ENCODE peak calls at places on chromosomes 2 and 18, in six cellular contexts. K is neural crest cell; T is activated effector memory CD4-positive, alpha-beta T cell treated with anti-CD3 and anti-CD28 coated beads, Interleukin-2, amount 50 U/mL, for 16 hours; Y is fibroblast of mammary gland; Q is T1000; C is lower lobe of right lung. D is an unnamed sample.

GRCh38 chr18:25831226-25831828 is 259.1 kb downstream of the SS18 start:
- DNase-seq in K (no peak), T (no peak), Y (peak; percentile 21), Q (no peak), C (no peak), D (peak; percentile 18)

GRCh38 chr2:155372969-155373368 is 674.5 kb downstream of the KCNJ3 start:
- DNase-seq in K (no peak), T (no peak), Y (peak; percentile 24), Q (no peak), C (no peak), D (peak; percentile 18)

GRCh38 chr2:37858197-37858711 is 66.8 kb upstream of the RMDN2 start:
- DNase-seq in K (no peak), T (no peak), Y (peak; percentile 31), Q (no peak), C (no peak), D (peak; percentile 98)

GRCh38 chr18:24054130-24054529 is 39.6 kb downstream of the TTC39C start:
- DNase-seq in K (no peak), T (peak; percentile 74), Y (peak; percentile 74), Q (no peak), C (no peak), D (no peak)

GRCh38 chr2:96203130-96204028 is 5.2 kb downstream of the STARD7 start:
- DNase-seq in K (no peak), T (no peak), Y (no peak), Q (no peak), C (no peak), D (peak; percentile 22)

GRCh38 chr18:44679912-44680270 is 797 bp upstream of the SETBP1 start:
- DNase-seq in K (peak; percentile 35), T (peak; percentile 68), Y (peak; percentile 50), Q (peak; percentile 2), C (peak; percentile 67), D (peak; percentile 60)

GRCh38 chr2:191385416-191386160 is 140.4 kb downstream of the MYO1B start:
- DNase-seq in K (no peak), T (no peak), Y (peak; percentile 35), Q (no peak), C (no peak), D (peak; percentile 48)

GRCh38 chr18:26017929-26018328 is 72.5 kb downstream of the SS18 start:
- DNase-seq in K (no peak), T (no peak), Y (no peak), Q (no peak), C (no peak), D (no peak)